ENCODE peak calls at places on chromosomes 1 and 21, in five cellular contexts. H is adipocyte, M is aorta, J is ovary, P is BE2C. A is an unnamed sample.

GRCh38 chr1:234381699-234382555 is 8.7 kb downstream of the COA6 start:
- DNase-seq in M (no peak), J (no peak), H (no peak), P (no peak), A (no peak)

GRCh38 chr1:114328505-114328904 is 174.8 kb upstream of the SYT6 start:
- DNase-seq in H (no peak), M (no peak), J (no peak), P (no peak), A (no peak)

GRCh38 chr1:7046314-7046713 is 261.1 kb downstream of the CAMTA1 start:
- DNase-seq in J (no peak), P (peak), M (no peak), H (peak), A (no peak)

GRCh38 chr1:202760589-202760988 is 47.6 kb downstream of the KDM5B start:
- DNase-seq in H (peak), P (no peak), M (no peak), J (no peak), A (no peak)

GRCh38 chr1:37945743-37946702 is 830 bp downstream of the INPP5B start:
- DNase-seq in P (no peak), J (peak), H (peak), M (peak), A (peak)

GRCh38 chr1:98304888-98305287 is 356.6 kb upstream of the SNX7 start:
- DNase-seq in M (no peak), J (no peak), P (no peak), H (no peak), A (no peak)

GRCh38 chr1:35623832-35624231 is 17.5 kb downstream of the PSMB2 start:
- DNase-seq in M (no peak), P (no peak), J (no peak), H (no peak), A (no peak)

GRCh38 chr1:42756956-42757891 is 9.6 kb downstream of the P3H1 start:
- DNase-seq in H (peak), M (no peak), J (no peak), P (peak), A (no peak)

GRCh38 chr21:34333150-34333739 is 30.6 kb upstream of the KCNE2 start:
- DNase-seq in M (no peak), P (no peak), J (no peak), H (peak), A (no peak)

GRCh38 chr1:224223819-224224714 is 41.0 kb downstream of the DEGS1 start:
- DNase-seq in P (no peak), M (no peak), H (peak), J (no peak), A (no peak)

DNA sequence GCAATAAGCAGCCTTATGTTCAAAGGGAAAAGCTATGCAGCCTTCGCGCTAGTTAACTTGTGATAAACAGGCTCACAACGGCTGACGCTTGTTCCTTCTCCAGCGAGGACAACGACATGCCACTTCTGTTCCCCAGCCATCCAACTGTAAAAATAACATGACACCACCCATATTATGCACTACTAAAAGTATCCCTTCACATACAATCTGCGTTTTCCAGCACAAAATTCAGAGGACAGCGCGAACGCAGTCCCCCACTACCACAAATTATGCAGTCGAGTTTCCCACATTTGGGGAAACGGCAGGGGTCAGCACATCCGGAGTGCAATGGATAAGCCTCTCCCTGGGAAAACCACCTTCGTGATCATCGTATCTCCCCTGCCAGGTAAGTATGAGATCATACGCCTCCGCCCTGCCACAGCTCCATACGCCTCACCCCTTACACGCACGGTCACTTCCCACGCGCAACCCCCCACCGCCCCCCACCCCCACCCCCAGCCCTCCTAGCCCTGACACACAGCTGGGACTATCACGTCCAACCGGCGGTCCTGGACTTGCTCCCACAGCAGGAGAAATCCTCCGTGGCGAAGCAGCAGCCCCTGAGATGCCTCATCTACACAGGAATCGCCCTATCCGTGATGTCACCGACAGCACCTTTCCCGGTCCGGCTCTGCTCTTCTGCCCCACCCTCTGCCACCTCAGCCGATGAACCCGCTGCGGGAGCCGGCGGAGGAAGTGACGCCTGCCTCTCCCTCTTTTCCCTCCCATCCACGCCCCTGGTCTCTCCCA is 120.8 kb downstream of the PPIAL4G start:
- DNase-seq in M (no peak), H (no peak), P (peak), J (no peak), A (no peak)
- H3K4me3 ChIP-seq in M (no peak), H (peak), P (peak), J (no peak), A (peak)

DNA sequence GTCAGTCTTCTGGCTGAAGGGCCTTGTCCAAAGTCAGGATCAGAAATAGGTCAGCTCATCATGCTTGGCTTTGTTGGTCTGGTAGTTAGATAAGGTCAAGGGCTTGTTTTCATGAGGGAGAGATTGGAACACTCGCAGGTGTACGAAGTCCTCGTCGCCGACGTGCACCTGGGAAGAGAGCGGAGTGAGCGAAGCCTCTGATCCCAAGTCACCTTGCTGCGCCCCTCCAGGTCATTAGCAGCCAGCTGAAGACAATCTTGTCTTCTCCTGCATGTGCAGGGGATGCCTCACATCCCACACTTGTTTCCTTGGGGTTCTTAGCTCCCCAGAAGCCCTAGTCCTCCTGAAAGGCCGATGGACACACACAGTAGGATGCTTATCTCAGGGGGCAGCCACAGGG is 1.9 kb downstream of the CSTB start:
- DNase-seq in J (no peak), H (no peak), M (no peak), P (no peak), A (no peak)
- H3K4me3 ChIP-seq in J (no peak), H (peak), M (no peak), P (no peak), A (no peak)

GRCh38 chr1:237702161-237702560 is 188.6 kb downstream of the ZP4 start:
- DNase-seq in P (no peak), M (no peak), J (no peak), H (no peak), A (no peak)
- H3K4me3 ChIP-seq in P (no peak), M (no peak), J (no peak), H (no peak), A (no peak)

DNA sequence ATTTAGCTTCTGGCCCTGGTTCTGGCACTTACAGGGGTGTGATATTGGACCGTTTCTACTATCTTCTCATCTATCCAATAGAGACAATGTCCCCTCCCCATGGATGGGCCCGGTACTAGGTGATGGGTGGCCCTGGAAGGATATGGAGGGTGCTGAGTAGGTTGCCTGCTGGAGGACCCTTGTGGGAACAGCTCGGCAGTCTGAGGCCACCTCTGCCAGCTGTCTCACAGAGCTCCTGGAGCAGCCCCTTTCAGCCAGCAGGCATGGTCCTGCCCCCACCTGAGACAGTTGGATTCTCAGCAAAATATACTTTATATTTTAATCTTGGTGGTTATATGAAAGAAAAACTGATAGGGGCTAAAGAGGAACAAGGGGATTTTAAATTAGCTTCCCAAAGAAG is 101.0 kb upstream of the LMO4 start:
- DNase-seq in H (no peak), P (no peak), M (no peak), J (no peak), A (no peak)
- H3K4me3 ChIP-seq in H (no peak), P (no peak), M (no peak), J (no peak), A (no peak)

A was measured in right cardiac atrium.